ENCODE peak calls at places on chromosomes 4 and X, in ten cellular contexts. H is T1000; N is SHP77; B is central memory CD8-positive, alpha-beta T cell; O is GM13976; D is smooth muscle cell of the brain vasculature; M is activated CD4-positive, alpha-beta T cell treated with anti-CD3 and anti-CD28 coated beads, Interleukin-2, amount 50 U/mL, for 24 hours; W is AML-193; T is stimulated activated CD8-positive, alpha-beta memory T cell treated with anti-CD3 and anti-CD28 coated beads, Interleukin-15, amount 100 ng/mL, for 4 hours; L is activated naive CD8-positive, alpha-beta T cell treated with anti-CD3 and anti-CD28 coated beads, Interleukin-2, amount 10 ng/mL, durations not matched to agents 7 days and 5 days. R is an unnamed sample.
A peak's percentile ranks its signal among the peaks of the same experiment; 100 is the strongest.

GRCh38 chr4:183328832-183329231 is 6.6 kb upstream of the CLDN24 start:
- DNase-seq in O (no peak), B (no peak), H (no peak), N (no peak), W (no peak), L (no peak), M (no peak), T (no peak), D (no peak), R (no peak)

GRCh38 chrX:28880136-28880535 is 292.9 kb downstream of the IL1RAPL1 start:
- DNase-seq in L (no peak), O (no peak), B (no peak), M (no peak), W (no peak), N (no peak), T (no peak), H (no peak), D (no peak), R (no peak)

GRCh38 chr4:163161536-163162205 is 5.0 kb downstream of the NAF1 start:
- DNase-seq in D (no peak), H (no peak), L (no peak), N (no peak), T (peak; percentile 30), O (no peak), W (no peak), M (no peak), B (no peak), R (no peak)

GRCh38 chr4:185587444-185588161 is 52.3 kb upstream of the PDLIM3 start:
- DNase-seq in W (no peak), M (peak; percentile 30), B (peak; percentile 23), O (peak; percentile 87), T (peak; percentile 41), H (no peak), L (peak; percentile 39), D (no peak), N (no peak), R (no peak)

GRCh38 chr4:56844817-56845580 is 23.5 kb upstream of the SPINK2 start:
- DNase-seq in N (no peak), T (no peak), O (no peak), W (no peak), L (no peak), B (no peak), D (no peak), H (no peak), M (no peak), R (no peak)

GRCh38 chr4:100290585-100290984 is 100.3 kb upstream of the DDIT4L start:
- DNase-seq in D (no peak), N (no peak), W (no peak), M (no peak), H (no peak), B (no peak), O (no peak), L (no peak), T (no peak), R (no peak)

GRCh38 chr4:71268156-71268555 is 70.7 kb upstream of the SLC4A4 start:
- DNase-seq in L (no peak), M (no peak), N (no peak), H (no peak), T (no peak), W (no peak), D (no peak), B (no peak), O (no peak), R (no peak)

GRCh38 chrX:68731254-68731653 is 83.8 kb downstream of the STARD8 start:
- DNase-seq in O (no peak), T (no peak), L (no peak), B (no peak), H (no peak), D (no peak), N (no peak), M (no peak), W (no peak), R (no peak)

R was measured in HL-60.